ENCODE peak calls at places on chromosomes 6 and 20, in ten cellular contexts. One of them, this sample, is unnamed.

GRCh38 chr6:77450924-77451323 is 12.4 kb downstream of the HTR1B start:
- DNase-seq in central memory CD4-positive, alpha-beta T cell: no peak
- DNase-seq in PC-3: no peak
- DNase-seq in M059J: no peak
- DNase-seq in DMS53: peak; percentile 8
- DNase-seq in HL-60: no peak
- DNase-seq in ELF-1: no peak
- DNase-seq in KG1: no peak
- DNase-seq in pons: no peak
- DNase-seq in AG08395: no peak
- DNase-seq in this sample: no peak

GRCh38 chr20:32979201-32979998 is 24.8 kb downstream of the SUN5 start:
- DNase-seq in central memory CD4-positive, alpha-beta T cell: no peak
- DNase-seq in PC-3: no peak
- DNase-seq in M059J: no peak
- DNase-seq in DMS53: no peak
- DNase-seq in HL-60: no peak
- DNase-seq in ELF-1: no peak
- DNase-seq in KG1: no peak
- DNase-seq in pons: peak; percentile 26
- DNase-seq in AG08395: no peak
- DNase-seq in this sample: no peak

GRCh38 chr20:49937023-49937929 is 1.1 kb downstream of the RNF114 start:
- DNase-seq in central memory CD4-positive, alpha-beta T cell: no peak
- DNase-seq in PC-3: peak; percentile 60
- DNase-seq in M059J: peak; percentile 56
- DNase-seq in DMS53: no peak
- DNase-seq in HL-60: peak; percentile 73
- DNase-seq in ELF-1: peak; percentile 58
- DNase-seq in KG1: no peak
- DNase-seq in pons: no peak
- DNase-seq in AG08395: no peak
- DNase-seq in this sample: peak; percentile 69

GRCh38 chr20:23629017-23629541 is 8.7 kb downstream of the CST3 start:
- DNase-seq in central memory CD4-positive, alpha-beta T cell: no peak
- DNase-seq in PC-3: peak; percentile 94
- DNase-seq in M059J: peak; percentile 92
- DNase-seq in DMS53: peak; percentile 17
- DNase-seq in HL-60: no peak
- DNase-seq in ELF-1: peak; percentile 64
- DNase-seq in KG1: no peak
- DNase-seq in pons: no peak
- DNase-seq in AG08395: peak; percentile 32
- DNase-seq in this sample: no peak

GRCh38 chr6:108654465-108655106 is 93.9 kb downstream of the FOXO3 start:
- DNase-seq in central memory CD4-positive, alpha-beta T cell: no peak
- DNase-seq in PC-3: no peak
- DNase-seq in M059J: no peak
- DNase-seq in DMS53: no peak
- DNase-seq in HL-60: no peak
- DNase-seq in ELF-1: no peak
- DNase-seq in KG1: no peak
- DNase-seq in pons: no peak
- DNase-seq in AG08395: no peak
- DNase-seq in this sample: no peak

GRCh38 chr6:168049277-168049676 is 29.7 kb downstream of the FRMD1 start:
- DNase-seq in central memory CD4-positive, alpha-beta T cell: no peak
- DNase-seq in PC-3: no peak
- DNase-seq in M059J: no peak
- DNase-seq in DMS53: no peak
- DNase-seq in HL-60: no peak
- DNase-seq in ELF-1: no peak
- DNase-seq in KG1: no peak
- DNase-seq in pons: no peak
- DNase-seq in AG08395: no peak
- DNase-seq in this sample: no peak

GRCh38 chr6:138297761-138298298 is 79.5 kb upstream of the PBOV1 start:
- DNase-seq in central memory CD4-positive, alpha-beta T cell: no peak
- DNase-seq in PC-3: no peak
- DNase-seq in M059J: peak; percentile 77
- DNase-seq in DMS53: no peak
- DNase-seq in HL-60: no peak
- DNase-seq in ELF-1: no peak
- DNase-seq in KG1: no peak
- DNase-seq in pons: no peak
- DNase-seq in AG08395: peak; percentile 41
- DNase-seq in this sample: no peak

GRCh38 chr6:157763129-157763893 is 59.7 kb upstream of the SNX9 start:
- DNase-seq in central memory CD4-positive, alpha-beta T cell: no peak
- DNase-seq in PC-3: peak; percentile 98
- DNase-seq in M059J: peak; percentile 95
- DNase-seq in DMS53: peak; percentile 99
- DNase-seq in HL-60: peak; percentile 41
- DNase-seq in ELF-1: peak; percentile 92
- DNase-seq in KG1: no peak
- DNase-seq in pons: no peak
- DNase-seq in AG08395: peak; percentile 31
- DNase-seq in this sample: no peak

GRCh38 chr6:49849121-49849907 is 17.0 kb downstream of the CRISP1 start:
- DNase-seq in central memory CD4-positive, alpha-beta T cell: peak; percentile 1
- DNase-seq in PC-3: peak; percentile 80
- DNase-seq in M059J: peak; percentile 61
- DNase-seq in DMS53: peak; percentile 81
- DNase-seq in HL-60: no peak
- DNase-seq in ELF-1: peak; percentile 5
- DNase-seq in KG1: peak; percentile 71
- DNase-seq in pons: peak; percentile 81
- DNase-seq in AG08395: peak; percentile 49
- DNase-seq in this sample: peak; percentile 73

GRCh38 chr20:62929051-62929538 is 2.8 kb upstream of the DIDO1 start:
- DNase-seq in central memory CD4-positive, alpha-beta T cell: peak; percentile 43
- DNase-seq in PC-3: peak; percentile 34
- DNase-seq in M059J: no peak
- DNase-seq in DMS53: no peak
- DNase-seq in HL-60: no peak
- DNase-seq in ELF-1: peak; percentile 65
- DNase-seq in KG1: peak; percentile 69
- DNase-seq in pons: no peak
- DNase-seq in AG08395: peak; percentile 84
- DNase-seq in this sample: peak; percentile 73

GRCh38 chr20:46699651-46700359 is 9.6 kb upstream of the SLC2A10 start:
- DNase-seq in central memory CD4-positive, alpha-beta T cell: no peak
- DNase-seq in PC-3: peak; percentile 72
- DNase-seq in M059J: peak; percentile 37
- DNase-seq in DMS53: peak; percentile 54
- DNase-seq in HL-60: no peak
- DNase-seq in ELF-1: peak; percentile 53
- DNase-seq in KG1: no peak
- DNase-seq in pons: peak; percentile 40
- DNase-seq in AG08395: peak; percentile 36
- DNase-seq in this sample: peak; percentile 28

GRCh38 chr6:163867518-163868292 is 453.2 kb downstream of the QKI start:
- DNase-seq in central memory CD4-positive, alpha-beta T cell: no peak
- DNase-seq in PC-3: no peak
- DNase-seq in M059J: no peak
- DNase-seq in DMS53: no peak
- DNase-seq in HL-60: no peak
- DNase-seq in ELF-1: peak; percentile 19
- DNase-seq in KG1: no peak
- DNase-seq in pons: no peak
- DNase-seq in AG08395: no peak
- DNase-seq in this sample: no peak

GRCh38 chr20:49633643-49634042 is 65.7 kb upstream of the PTGIS start:
- DNase-seq in central memory CD4-positive, alpha-beta T cell: no peak
- DNase-seq in PC-3: no peak
- DNase-seq in M059J: no peak
- DNase-seq in DMS53: no peak
- DNase-seq in HL-60: no peak
- DNase-seq in ELF-1: no peak
- DNase-seq in KG1: no peak
- DNase-seq in pons: no peak
- DNase-seq in AG08395: no peak
- DNase-seq in this sample: no peak

GRCh38 chr6:49110876-49111275 is 352.2 kb downstream of the MMUT start:
- DNase-seq in central memory CD4-positive, alpha-beta T cell: no peak
- DNase-seq in PC-3: no peak
- DNase-seq in M059J: no peak
- DNase-seq in DMS53: no peak
- DNase-seq in HL-60: no peak
- DNase-seq in ELF-1: no peak
- DNase-seq in KG1: no peak
- DNase-seq in pons: peak; percentile 5
- DNase-seq in AG08395: no peak
- DNase-seq in this sample: no peak

GRCh38 chr6:44054635-44055559 is 72.4 kb downstream of the MRPL14 start:
- DNase-seq in central memory CD4-positive, alpha-beta T cell: no peak
- DNase-seq in PC-3: no peak
- DNase-seq in M059J: peak; percentile 98
- DNase-seq in DMS53: no peak
- DNase-seq in HL-60: no peak
- DNase-seq in ELF-1: peak; percentile 51
- DNase-seq in KG1: no peak
- DNase-seq in pons: no peak
- DNase-seq in AG08395: peak; percentile 67
- DNase-seq in this sample: no peak

GRCh38 chr20:53763707-53764415 is 170.2 kb upstream of the ZNF217 start:
- DNase-seq in central memory CD4-positive, alpha-beta T cell: no peak
- DNase-seq in PC-3: peak; percentile 55
- DNase-seq in M059J: peak; percentile 76
- DNase-seq in DMS53: peak; percentile 90
- DNase-seq in HL-60: no peak
- DNase-seq in ELF-1: peak; percentile 67
- DNase-seq in KG1: no peak
- DNase-seq in pons: no peak
- DNase-seq in AG08395: peak; percentile 26
- DNase-seq in this sample: no peak

GRCh38 chr20:19027971-19028370 is 184.5 kb upstream of the SLC24A3 start:
- DNase-seq in central memory CD4-positive, alpha-beta T cell: no peak
- DNase-seq in PC-3: no peak
- DNase-seq in M059J: no peak
- DNase-seq in DMS53: no peak
- DNase-seq in HL-60: no peak
- DNase-seq in ELF-1: no peak
- DNase-seq in KG1: no peak
- DNase-seq in pons: no peak
- DNase-seq in AG08395: no peak
- DNase-seq in this sample: no peak

GRCh38 chr20:46568570-46569129 is 18.2 kb upstream of the OCSTAMP start:
- DNase-seq in central memory CD4-positive, alpha-beta T cell: no peak
- DNase-seq in PC-3: peak; percentile 77
- DNase-seq in M059J: peak; percentile 83
- DNase-seq in DMS53: peak; percentile 87
- DNase-seq in HL-60: no peak
- DNase-seq in ELF-1: no peak
- DNase-seq in KG1: no peak
- DNase-seq in pons: peak; percentile 97
- DNase-seq in AG08395: peak; percentile 62
- DNase-seq in this sample: no peak

GRCh38 chr6:75526502-75527127 is 33.0 kb upstream of the FILIP1 start:
- DNase-seq in central memory CD4-positive, alpha-beta T cell: peak; percentile 56
- DNase-seq in PC-3: peak; percentile 82
- DNase-seq in M059J: peak; percentile 74
- DNase-seq in DMS53: peak; percentile 89
- DNase-seq in HL-60: peak; percentile 27
- DNase-seq in ELF-1: peak; percentile 13
- DNase-seq in KG1: peak; percentile 10
- DNase-seq in pons: peak; percentile 73
- DNase-seq in AG08395: peak; percentile 66
- DNase-seq in this sample: peak; percentile 90

GRCh38 chr6:72619883-72620696 is 1.8 kb upstream of the KCNQ5 start:
- DNase-seq in central memory CD4-positive, alpha-beta T cell: peak; percentile 42
- DNase-seq in PC-3: no peak
- DNase-seq in M059J: peak; percentile 17
- DNase-seq in DMS53: peak; percentile 80
- DNase-seq in HL-60: no peak
- DNase-seq in ELF-1: peak; percentile 24
- DNase-seq in KG1: peak; percentile 55
- DNase-seq in pons: peak; percentile 79
- DNase-seq in AG08395: peak; percentile 50
- DNase-seq in this sample: peak; percentile 87

GRCh38 chr6:18451756-18452155 is 64.6 kb downstream of the RNF144B start:
- DNase-seq in central memory CD4-positive, alpha-beta T cell: no peak
- DNase-seq in PC-3: no peak
- DNase-seq in M059J: no peak
- DNase-seq in DMS53: no peak
- DNase-seq in HL-60: no peak
- DNase-seq in ELF-1: no peak
- DNase-seq in KG1: no peak
- DNase-seq in pons: no peak
- DNase-seq in AG08395: no peak
- DNase-seq in this sample: no peak

This sample was measured in Kasumi-1.